ENCODE peak calls at places on chromosome 9, in eight cellular contexts. R, W, K, Y, I, A, S and M are unnamed samples.

GRCh38 chr9:122464633-122465567 is 12.8 kb downstream of the OR1J1 start:
- DNase-seq in Y (peak), I (no peak), A (peak), S (peak), W (peak), K (peak), R (peak), M (peak)

GRCh38 chr9:34451545-34451944 is 6.8 kb downstream of the FAM219A start:
- DNase-seq in K (no peak), W (no peak), S (peak), Y (no peak), A (peak), I (no peak), R (no peak), M (no peak)

GRCh38 chr9:136671646-136672430 is 9.1 kb downstream of the EGFL7 start:
- DNase-seq in A (no peak), Y (no peak), W (peak), K (no peak), S (peak), R (no peak), I (peak), M (peak)

GRCh38 chr9:112601646-112602045 is 115.0 kb downstream of the KIAA1958 start:
- DNase-seq in R (no peak), Y (no peak), I (no peak), W (no peak), K (no peak), A (peak), S (peak), M (no peak)

GRCh38 chr9:124818431-124819281 is 34.6 kb upstream of the WDR38 start:
- DNase-seq in S (peak), A (peak), Y (no peak), K (peak), W (no peak), R (no peak), I (no peak), M (peak)

GRCh38 chr9:132857031-132857430 is 21.1 kb downstream of the AK8 start:
- DNase-seq in I (no peak), K (no peak), S (peak), R (no peak), Y (peak), A (peak), W (no peak), M (no peak)

GRCh38 chr9:22210262-22210661 is 201.2 kb upstream of the CDKN2B start:
- DNase-seq in R (no peak), I (no peak), A (peak), W (no peak), K (no peak), Y (no peak), S (peak), M (no peak)

GRCh38 chr9:87836951-87837715 is 45.5 kb upstream of the SPATA31E1 start:
- DNase-seq in R (no peak), W (no peak), Y (no peak), I (no peak), A (no peak), S (peak), K (no peak), M (no peak)

GRCh38 chr9:134361426-134361825 is 35.2 kb downstream of the RXRA start:
- DNase-seq in R (no peak), W (no peak), A (no peak), I (no peak), S (no peak), K (no peak), Y (no peak), M (no peak)

GRCh38 chr9:100884518-100884917 is 144.0 kb upstream of the PLPPR1 start:
- DNase-seq in I (no peak), R (no peak), Y (no peak), W (no peak), A (no peak), S (no peak), K (no peak), M (no peak)

GRCh38 chr9:5762421-5762820 is 70.5 kb downstream of the ERMP1 start:
- DNase-seq in S (peak), Y (no peak), R (no peak), W (no peak), I (no peak), K (no peak), A (no peak), M (no peak)

GRCh38 chr9:91530829-91531228 is 107.2 kb upstream of the NFIL3 start:
- DNase-seq in S (no peak), W (no peak), R (no peak), Y (no peak), K (no peak), I (no peak), A (peak), M (peak)

GRCh38 chr9:27933210-27934062 is 360.2 kb upstream of the C9orf72 start:
- DNase-seq in K (no peak), Y (no peak), A (no peak), I (no peak), W (no peak), S (no peak), R (no peak), M (no peak)